ENCODE peak calls at places on chromosomes 16 and 17, in ten cellular contexts. B is thyroid gland, H is body of pancreas, J is transverse colon, Q is tibial nerve, N is esophagus squamous epithelium, F is adrenal gland, Z is uterus, V is ovary, T is A549. C is an unnamed sample.

GRCh38 chr16:87310610-87311009 is 6.6 kb downstream of the C16orf95 start:
- DNase-seq in B (no peak), H (no peak), J (no peak), Q (no peak), N (no peak), F (no peak), Z (no peak), V (no peak), T (no peak), C (no peak)

GRCh38 chr16:1642148-1642547 is 30.0 kb downstream of the CRAMP1 start:
- DNase-seq in B (no peak), H (no peak), J (no peak), Q (no peak), N (no peak), F (no peak), Z (no peak), V (no peak), T (no peak), C (no peak)

GRCh38 chr17:47742319-47743181 is 9.5 kb downstream of the TBX21 start:
- DNase-seq in B (no peak), H (no peak), J (no peak), Q (no peak), N (no peak), F (peak; percentile 43), Z (no peak), V (no peak), T (no peak), C (no peak)

GRCh38 chr17:33233855-33234228 is 59.3 kb downstream of the ASIC2 start:
- DNase-seq in B (no peak), H (peak; percentile 22), J (peak; percentile 21), Q (no peak), N (no peak), F (peak; percentile 95), Z (peak; percentile 22), V (peak; percentile 38), T (no peak), C (no peak)

GRCh38 chr16:11211061-11211976 is 44.7 kb downstream of the SOCS1 start:
- DNase-seq in B (no peak), H (no peak), J (no peak), Q (no peak), N (no peak), F (no peak), Z (no peak), V (no peak), T (no peak), C (no peak)

GRCh38 chr16:10946308-10946707 is 1.9 kb downstream of the CLEC16A start:
- DNase-seq in B (peak; percentile 68), H (no peak), J (no peak), Q (no peak), N (no peak), F (no peak), Z (no peak), V (no peak), T (no peak), C (no peak)

GRCh38 chr17:75769536-75769935 is 4.5 kb upstream of the GALK1 start:
- DNase-seq in B (no peak), H (peak; percentile 71), J (no peak), Q (no peak), N (no peak), F (no peak), Z (no peak), V (no peak), T (no peak), C (no peak)

GRCh38 chr17:74525781-74526288 is 5.4 kb downstream of the CD300LB start:
- DNase-seq in B (no peak), H (no peak), J (no peak), Q (no peak), N (no peak), F (peak; percentile 37), Z (no peak), V (no peak), T (no peak), C (peak; percentile 50)

GRCh38 chr16:3180445-3180878 is 7.5 kb upstream of the OR1F1 start:
- DNase-seq in B (no peak), H (no peak), J (no peak), Q (no peak), N (no peak), F (no peak), Z (no peak), V (no peak), T (peak; percentile 76), C (no peak)

GRCh38 chr17:35056013-35056412 is 7.5 kb downstream of the RFFL start:
- DNase-seq in B (peak; percentile 75), H (no peak), J (no peak), Q (no peak), N (no peak), F (no peak), Z (no peak), V (no peak), T (no peak), C (no peak)

GRCh38 chr16:88591577-88592021 is 21.4 kb downstream of the ZC3H18 start:
- DNase-seq in B (no peak), H (peak; percentile 24), J (peak; percentile 35), Q (peak; percentile 16), N (peak; percentile 27), F (peak; percentile 80), Z (no peak), V (no peak), T (no peak), C (no peak)

GRCh38 chr16:89121691-89122321 is 28.2 kb downstream of the ACSF3 start:
- DNase-seq in B (no peak), H (no peak), J (no peak), Q (no peak), N (no peak), F (no peak), Z (no peak), V (no peak), T (no peak), C (no peak)

GRCh38 chr16:81889896-81890634 is 111.0 kb downstream of the PLCG2 start:
- DNase-seq in B (peak; percentile 44), H (peak; percentile 64), J (peak; percentile 54), Q (peak; percentile 75), N (no peak), F (peak; percentile 77), Z (peak; percentile 26), V (no peak), T (peak; percentile 71), C (peak; percentile 54)

GRCh38 chr16:19114359-19115147 is 789 bp downstream of the ITPRIPL2 start:
- DNase-seq in B (peak; percentile 67), H (peak; percentile 74), J (peak; percentile 69), Q (peak; percentile 47), N (no peak), F (peak; percentile 83), Z (peak; percentile 69), V (peak; percentile 76), T (peak; percentile 79), C (peak; percentile 93)

GRCh38 chr16:75250809-75251279 is 580 bp downstream of the BCAR1 start:
- DNase-seq in B (peak; percentile 50), H (peak; percentile 86), J (peak; percentile 77), Q (no peak), N (no peak), F (no peak), Z (peak; percentile 51), V (no peak), T (no peak), C (no peak)

GRCh38 chr17:36778458-36778857 is 158.8 kb upstream of the LHX1 start:
- DNase-seq in B (peak; percentile 59), H (no peak), J (no peak), Q (no peak), N (no peak), F (no peak), Z (no peak), V (no peak), T (no peak), C (no peak)

GRCh38 chr17:59746849-59747445 is 39.5 kb downstream of the VMP1 start:
- DNase-seq in B (no peak), H (no peak), J (no peak), Q (no peak), N (no peak), F (no peak), Z (no peak), V (no peak), T (peak; percentile 82), C (no peak)
- TF ChIP-seq CTCF in B (peak; percentile 55), H (peak; percentile 49), J (peak; percentile 49), Q (peak; percentile 41), N (peak; percentile 80), F (peak; percentile 66), Z (peak; percentile 60), V (peak; percentile 61), T (peak; percentile 95), C (no peak)

GRCh38 chr17:81509687-81510523 is 2.7 kb downstream of the ACTG1 start:
- DNase-seq in B (no peak), H (no peak), J (no peak), Q (no peak), N (no peak), F (no peak), Z (no peak), V (no peak), T (peak; percentile 53), C (no peak)
- TF ChIP-seq POLR2A in B (no peak), H (no peak), J (peak; percentile 2), Q (no peak), N (no peak), F (no peak), Z (no peak), V (no peak), T (peak; percentile 24), C (no peak)

DNA sequence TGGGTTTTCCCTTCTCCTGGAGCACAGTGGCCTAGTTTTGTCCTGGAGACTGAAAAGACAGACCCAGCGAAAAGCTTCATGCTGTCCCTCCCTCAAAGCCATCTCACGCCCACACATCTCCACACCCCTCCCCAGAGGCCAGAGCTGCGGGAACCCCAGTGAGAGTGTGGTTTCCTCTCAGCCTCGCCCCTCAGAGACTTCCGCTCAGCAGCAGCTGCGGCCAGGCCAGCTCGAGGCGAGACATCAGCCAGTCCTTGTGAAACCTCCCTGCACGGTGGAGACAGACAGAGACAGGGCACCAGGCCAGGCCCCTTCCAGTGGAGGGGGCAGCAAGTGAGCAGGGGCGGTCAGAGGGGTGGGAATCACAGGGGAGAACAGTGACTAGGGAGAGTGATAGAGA is 77.0 kb upstream of the TNRC6C start:
- DNase-seq in B (peak; percentile 48), H (peak; percentile 47), J (peak; percentile 79), Q (peak; percentile 55), N (peak; percentile 50), F (peak; percentile 85), Z (peak; percentile 69), V (peak; percentile 44), T (no peak), C (peak; percentile 95)
- H3K4me3 ChIP-seq in B (no peak overlapping the region), H (no peak overlapping the region), J (no peak overlapping the region), Q (no peak overlapping the region), N (no peak overlapping the region), F (no peak overlapping the region), Z (no peak overlapping the region), V (no peak overlapping the region), T (no peak overlapping the region), C (no peak overlapping the region)

GRCh38 chr16:76985362-76985761 is 205.6 kb upstream of the MON1B start:
- DNase-seq in B (no peak), H (no peak), J (no peak), Q (no peak), N (no peak), F (no peak), Z (no peak), V (no peak), T (no peak), C (no peak)
- TF ChIP-seq CTCF in B (no peak), H (no peak), J (no peak), Q (no peak), N (no peak), F (no peak), Z (no peak), V (no peak), T (no peak), C (no peak)